ENCODE peak calls at places on chromosomes 11 and 22, in five cellular contexts. K, I, P, U and T are unnamed samples.

GRCh38 chr22:41812805-41813545 is 12.5 kb downstream of the CCDC134 start:
- DNase-seq in P (no peak), I (no peak), K (no peak), U (no peak), T (no peak)

GRCh38 chr11:69674267-69674885 is 777 bp downstream of the LTO1 start:
- DNase-seq in K (no peak), I (peak), P (peak), U (no peak), T (no peak)

GRCh38 chr22:22996511-22997261 is 73.6 kb upstream of the GNAZ start:
- DNase-seq in I (no peak), P (no peak), U (no peak), K (no peak), T (no peak)

GRCh38 chr22:29731058-29731850 is 11.5 kb downstream of the CABP7 start:
- DNase-seq in U (no peak), I (no peak), K (no peak), P (no peak), T (no peak)

GRCh38 chr11:125287467-125288232 is 123.1 kb downstream of the PKNOX2 start:
- DNase-seq in I (peak), P (no peak), K (no peak), U (no peak), T (no peak)

GRCh38 chr11:13663631-13664071 is 4.8 kb upstream of the FAR1 start:
- DNase-seq in K (no peak), I (peak), U (no peak), P (no peak), T (no peak)

GRCh38 chr11:71458146-71459070 is 5.4 kb downstream of the NADSYN1 start:
- DNase-seq in I (no peak), K (no peak), U (no peak), P (no peak), T (no peak)

GRCh38 chr22:19874307-19875060 is 19.8 kb upstream of the GNB1L start:
- DNase-seq in I (peak), P (peak), U (no peak), K (no peak), T (no peak)

GRCh38 chr22:44129614-44129976 is 51.1 kb upstream of the PARVG start:
- DNase-seq in P (no peak), U (no peak), I (peak), K (no peak), T (no peak)

GRCh38 chr11:201936-202335 is 5.3 kb downstream of the BET1L start:
- DNase-seq in U (no peak), I (no peak), K (no peak), P (no peak), T (no peak)

GRCh38 chr22:48835364-48835763 is 992.3 kb downstream of the BRD1 start:
- DNase-seq in I (no peak), U (no peak), P (no peak), K (no peak), T (no peak)

GRCh38 chr11:65863889-65864757 is 3.9 kb downstream of the MUS81 start:
- DNase-seq in P (no peak), K (no peak), U (no peak), I (no peak), T (no peak)

GRCh38 chr11:11436715-11437313 is 83.8 kb upstream of the CSNK2A3 start:
- DNase-seq in U (no peak), K (no peak), I (no peak), P (no peak), T (no peak)

GRCh38 chr11:71096751-71097388 is 155.5 kb downstream of the SHANK2 start:
- DNase-seq in I (no peak), U (no peak), P (no peak), K (no peak), T (no peak)

GRCh38 chr11:105975128-105975527 is 46.9 kb downstream of the MSANTD4 start:
- DNase-seq in P (no peak), U (no peak), I (peak), K (no peak), T (no peak)

GRCh38 chr11:18704045-18704645 is 5.6 kb downstream of the TMEM86A start:
- DNase-seq in P (no peak), I (no peak), U (no peak), K (no peak), T (no peak)

GRCh38 chr22:21624120-21624879 is 5.5 kb downstream of the YDJC start:
- DNase-seq in P (peak), U (no peak), I (no peak), K (no peak), T (no peak)

GRCh38 chr11:27239305-27239942 is 123.6 kb downstream of the CCDC34 start:
- DNase-seq in U (no peak), K (no peak), P (no peak), I (peak), T (no peak)

GRCh38 chr22:23166841-23167610 is 13.3 kb upstream of the BCR start:
- DNase-seq in P (no peak), I (no peak), K (no peak), U (no peak), T (no peak)

GRCh38 chr11:1453611-1454386 is 32.8 kb downstream of the MOB2 start:
- DNase-seq in K (peak), P (no peak), I (no peak), U (no peak), T (no peak)

GRCh38 chr11:64620286-64620962 is 29.4 kb downstream of the SLC22A12 start:
- DNase-seq in U (no peak), I (no peak), P (no peak), K (no peak), T (no peak)

GRCh38 chr11:70573701-70574151 is 175.4 kb downstream of the CTTN start:
- DNase-seq in I (no peak), U (no peak), K (no peak), P (no peak), T (no peak)

GRCh38 chr11:58506935-58507334 is 970 bp downstream of the OR5B21 start:
- DNase-seq in P (no peak), U (no peak), K (no peak), I (no peak), T (no peak)

GRCh38 chr11:77823775-77824174 is 2.8 kb downstream of the AAMDC start:
- DNase-seq in K (no peak), P (no peak), U (no peak), I (peak), T (no peak)

GRCh38 chr11:68146704-68147474 is 25.7 kb upstream of the CHKA start:
- DNase-seq in I (no peak), P (no peak), U (no peak), K (peak), T (no peak)

GRCh38 chr22:39898997-39899396 is 1.9 kb upstream of the GRAP2 start:
- DNase-seq in K (peak), P (no peak), U (peak), I (no peak), T (no peak)
- H3K4me3 ChIP-seq in K (no peak), P (no peak), U (no peak), I (no peak), T (no peak)

GRCh38 chr22:18110944-18111758 is 542 bp downstream of the TUBA8 start:
- DNase-seq in I (no peak), K (no peak), U (no peak), P (no peak), T (no peak)
- H3K4me3 ChIP-seq in I (peak), K (peak), U (peak), P (peak), T (peak)

GRCh38 chr11:76773921-76774361 is 9.2 kb upstream of the TSKU start:
- DNase-seq in I (no peak), P (no peak), K (no peak), U (no peak), T (no peak)
- H3K4me3 ChIP-seq in I (no peak), P (no peak), K (no peak), U (no peak), T (no peak)

GRCh38 chr11:85626496-85626895 is 648 bp downstream of the DLG2 start:
- DNase-seq in I (no peak), P (no peak), K (no peak), U (no peak), T (no peak)

GRCh38 chr11:85634747-85635146 is 6.4 kb downstream of the TMEM126B start:
- DNase-seq in P (no peak), I (no peak), K (no peak), U (no peak), T (no peak)

GRCh38 chr11:85627998-85628770 is at the start of gene TMEM126B:
- DNase-seq in P (peak), I (peak), U (peak), K (peak), T (peak)

GRCh38 chr11:85627332-85627997 is at the start of gene DLG2:
- DNase-seq in I (peak), U (no peak), K (no peak), P (no peak), T (no peak)

GRCh38 chr11:85628771-85629341 is 463 bp downstream of the TMEM126B start:
- DNase-seq in I (no peak), P (no peak), U (no peak), K (no peak), T (no peak)
- H3K4me3 ChIP-seq in I (peak), P (peak), U (peak), K (peak), T (peak)

GRCh38 chr11:121648306-121648705 is 195.5 kb upstream of the SORL1-AS1 start:
- DNase-seq in U (no peak), P (no peak), K (no peak), I (no peak), T (no peak)

GRCh38 chr11:121649798-121650197 is 197.0 kb upstream of the SORL1-AS1 start:
- DNase-seq in P (no peak), K (no peak), U (no peak), I (no peak), T (no peak)

GRCh38 chr11:121645596-121645995 is 192.8 kb upstream of the SORL1-AS1 start:
- DNase-seq in K (no peak), U (no peak), I (peak), P (no peak), T (no peak)

DNA sequence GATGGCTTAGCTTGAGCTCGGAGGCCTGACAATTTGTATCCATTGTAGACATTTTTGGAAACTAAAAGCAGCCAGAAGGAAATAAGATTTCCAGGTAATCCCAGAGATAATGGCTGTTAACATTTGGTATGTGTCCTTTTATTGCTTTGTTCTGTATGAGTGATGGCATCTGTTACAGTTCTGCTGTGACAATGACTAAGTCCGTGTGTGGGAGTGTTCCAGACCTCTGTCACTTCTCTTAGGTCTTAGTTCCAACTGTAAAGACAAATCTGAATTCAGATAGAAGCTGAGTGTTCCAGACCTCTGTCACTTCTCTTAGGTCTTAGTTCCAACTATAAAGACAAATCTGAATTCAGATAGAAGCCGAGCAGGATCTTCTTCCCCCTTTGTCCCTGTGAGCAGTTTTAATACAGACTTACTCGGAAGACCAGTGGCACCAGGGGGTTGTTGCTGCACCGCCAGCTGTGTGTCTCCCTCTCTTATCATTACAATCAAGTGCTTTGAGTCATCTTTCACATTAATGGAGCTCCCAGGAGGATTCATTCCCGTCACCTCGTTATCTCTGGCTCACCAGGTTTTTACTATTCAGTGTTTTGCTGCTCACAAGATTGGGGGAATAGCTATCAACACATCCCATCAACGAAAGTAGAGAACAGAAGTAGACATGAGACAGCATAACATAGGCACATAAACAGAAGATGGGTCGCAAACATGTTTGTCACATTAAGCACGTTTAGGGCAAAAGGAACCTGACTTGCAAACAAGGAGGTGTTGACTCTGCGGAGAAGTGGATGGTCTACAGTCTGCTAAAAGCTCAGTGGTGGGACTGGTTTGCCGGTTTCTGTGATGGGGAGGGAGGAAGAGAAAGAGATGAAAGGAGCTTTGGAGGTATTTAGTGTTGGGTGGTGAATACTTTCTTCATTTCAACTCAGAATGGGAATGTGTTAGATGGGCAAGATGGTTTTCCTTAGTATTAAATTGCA is 191.1 kb upstream of the SORL1-AS1 start:
- DNase-seq in U (no peak), K (no peak), I (no peak), P (no peak), T (no peak)
- H3K4me3 ChIP-seq in U (no peak), K (no peak), I (no peak), P (no peak), T (no peak)